ENCODE peak calls at places on chromosomes 4 and X, in ten cellular contexts. K, S, Z, N, Q, D, L, I, F and X are unnamed samples.
A peak's percentile ranks its signal among the peaks of the same experiment; 100 is the strongest.

GRCh38 chr4:20445933-20446723 is 194.4 kb downstream of the SLIT2 start:
- DNase-seq in N (no peak), D (no peak), S (no peak), Q (no peak), I (no peak), Z (no peak), K (no peak), L (peak; percentile 62), F (no peak), X (no peak)

GRCh38 chr4:181792641-181793612 is 450.3 kb upstream of the TENM3 start:
- DNase-seq in F (peak; percentile 4), Z (no peak), D (no peak), Q (no peak), S (no peak), I (no peak), L (no peak), N (no peak), K (no peak), X (no peak)

GRCh38 chr4:108372678-108373077 is 203.9 kb upstream of the LEF1 start:
- DNase-seq in S (no peak), F (no peak), Z (no peak), N (no peak), Q (no peak), K (no peak), I (no peak), D (no peak), L (no peak), X (no peak)

GRCh38 chr4:159871141-159871540 is 768.3 kb downstream of the RAPGEF2 start:
- DNase-seq in K (no peak), L (no peak), Q (no peak), D (no peak), S (no peak), N (no peak), I (no peak), F (peak; percentile 24), Z (no peak), X (no peak)

GRCh38 chrX:5051831-5052491 is 1176.7 kb downstream of the NLGN4X start:
- DNase-seq in Z (no peak), Q (peak; percentile 24), I (no peak), N (no peak), L (peak; percentile 78), F (peak; percentile 19), D (no peak), S (no peak), K (peak; percentile 42), X (peak; percentile 85)

GRCh38 chrX:153626863-153627674 is 19.9 kb upstream of the DUSP9 start:
- DNase-seq in Q (no peak), I (no peak), L (no peak), N (no peak), Z (peak; percentile 88), D (no peak), K (no peak), S (no peak), F (no peak), X (no peak)

GRCh38 chr4:58935336-58935735 is 1825.2 kb upstream of the IGFBP7 start:
- DNase-seq in I (no peak), F (peak; percentile 1), N (no peak), L (no peak), S (no peak), Q (no peak), D (no peak), Z (no peak), K (no peak), X (no peak)

GRCh38 chrX:13131511-13132137 is 87.2 kb upstream of the FAM9C start:
- DNase-seq in D (no peak), S (no peak), Z (peak; percentile 4), Q (no peak), F (no peak), L (no peak), N (no peak), K (no peak), I (no peak), X (no peak)

GRCh38 chr4:160318567-160319220 is 1215.8 kb downstream of the RAPGEF2 start:
- DNase-seq in D (no peak), F (no peak), L (no peak), I (peak; percentile 26), Q (no peak), N (no peak), S (no peak), Z (no peak), K (no peak), X (no peak)

GRCh38 chr4:71261633-71262121 is 77.1 kb upstream of the SLC4A4 start:
- DNase-seq in N (no peak), F (no peak), I (no peak), S (no peak), D (no peak), L (peak; percentile 25), Z (no peak), Q (no peak), K (no peak), X (no peak)

GRCh38 chrX:45009371-45010000 is 136.5 kb downstream of the KDM6A start:
- DNase-seq in N (no peak), I (no peak), S (no peak), L (no peak), F (peak; percentile 62), K (no peak), Z (no peak), Q (no peak), D (no peak), X (no peak)

GRCh38 chr4:81260443-81261102 is 45.6 kb upstream of the PRKG2 start:
- DNase-seq in S (no peak), L (no peak), K (no peak), Q (no peak), D (no peak), Z (no peak), F (peak; percentile 6), N (no peak), I (no peak), X (no peak)
- TF ChIP-seq CTCF in S (no peak), L (peak; percentile 48), K (no peak), Q (no peak), D (no peak), Z (no peak), F (peak; percentile 51), N (no peak), I (peak; percentile 35), X (no peak)

GRCh38 chr4:85913925-85914694 is 439.2 kb downstream of the ARHGAP24 start:
- DNase-seq in N (no peak), S (no peak), Q (no peak), F (no peak), D (no peak), Z (no peak), L (no peak), I (no peak), K (no peak), X (no peak)

GRCh38 chr4:85905761-85906160 is 430.8 kb downstream of the ARHGAP24 start:
- DNase-seq in Z (no peak), I (peak; percentile 11), S (no peak), F (no peak), L (no peak), K (no peak), Q (no peak), D (no peak), N (no peak), X (no peak)

GRCh38 chr4:85909851-85910250 is 434.9 kb downstream of the ARHGAP24 start:
- DNase-seq in I (no peak), S (peak; percentile 40), F (no peak), K (peak; percentile 17), D (no peak), N (no peak), L (no peak), Z (no peak), Q (no peak), X (peak; percentile 70)

GRCh38 chr4:85910985-85911384 is 436.0 kb downstream of the ARHGAP24 start:
- DNase-seq in F (no peak), Q (no peak), Z (no peak), L (no peak), D (no peak), K (no peak), N (no peak), I (no peak), S (no peak), X (no peak)
- H3K4me3 ChIP-seq in F (no peak overlapping the region), Q (no peak overlapping the region), Z (no peak overlapping the region), L (no peak overlapping the region), D (no peak overlapping the region), K (no peak overlapping the region), N (no peak overlapping the region), I (no peak overlapping the region), S (no peak overlapping the region), X (no peak overlapping the region)

DNA sequence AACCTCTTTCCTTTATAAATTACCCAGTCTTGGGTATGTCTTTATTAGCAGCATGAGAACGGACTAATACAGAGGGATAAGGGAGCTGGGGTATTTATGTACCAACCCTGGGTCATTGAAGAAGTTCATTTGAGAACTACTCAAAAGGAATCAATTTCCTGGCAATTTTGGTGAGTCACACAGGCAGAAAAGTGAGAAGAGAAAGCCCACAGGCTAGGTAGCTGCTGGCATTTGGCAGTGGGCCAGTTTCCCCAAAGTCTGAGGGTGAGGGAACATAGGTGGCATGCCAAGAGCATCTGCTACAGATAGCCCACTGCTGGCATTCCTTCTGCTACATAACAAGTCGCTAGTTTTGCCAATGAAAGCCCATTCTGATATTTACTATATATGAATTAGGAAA is 411.2 kb downstream of the MID1IP1 start:
- DNase-seq in I (no peak), N (no peak), K (no peak), Z (no peak), F (peak; percentile 3), D (no peak), S (no peak), L (no peak), Q (no peak), X (no peak)
- TF ChIP-seq CTCF in I (no peak), N (no peak), K (no peak), Z (no peak), F (no peak), D (no peak), S (no peak), L (no peak), Q (no peak), X (no peak)

DNA sequence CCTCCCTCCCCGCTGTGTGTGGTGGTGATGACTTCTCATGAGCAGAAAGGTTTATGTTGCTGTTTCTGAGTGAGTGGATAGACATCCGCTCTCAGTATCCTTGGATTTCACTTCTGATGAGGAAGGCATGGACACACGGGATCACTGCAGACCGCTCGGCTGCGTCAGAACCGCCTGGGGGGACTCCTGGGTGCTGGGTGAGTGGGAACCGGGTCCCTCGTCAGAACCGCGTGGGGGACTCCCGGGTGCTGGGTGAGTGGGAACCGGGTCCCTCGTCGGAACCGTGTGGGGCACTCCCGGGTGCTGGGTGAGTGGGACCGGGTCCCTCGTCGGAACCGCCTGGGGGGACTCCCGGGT is 9.0 kb downstream of the CTBP1 start:
- DNase-seq in Z (no peak), N (peak; percentile 49), I (no peak), K (no peak), Q (no peak), D (no peak), L (no peak), S (peak; percentile 15), F (no peak), X (no peak)
- H3K4me3 ChIP-seq in Z (no peak overlapping the region), N (no peak overlapping the region), I (no peak overlapping the region), K (no peak overlapping the region), Q (no peak overlapping the region), D (no peak overlapping the region), L (no peak overlapping the region), S (no peak overlapping the region), F (no peak overlapping the region), X (no peak overlapping the region)

GRCh38 chr4:75048208-75048879 is 115.4 kb downstream of the PARM1 start:
- DNase-seq in Q (no peak), N (no peak), L (no peak), I (no peak), S (no peak), K (no peak), D (no peak), F (no peak), Z (no peak), X (no peak)
- TF ChIP-seq CTCF in Q (no peak), N (no peak), L (no peak), I (peak; percentile 25), S (no peak), K (no peak), D (no peak), F (no peak), Z (no peak), X (no peak)